ENCODE peak calls at places on chromosomes 16 and 17, in four cellular contexts. D is HCT116, X is NT2/D1, N is K562. L is an unnamed sample.
A peak's percentile ranks its signal among the peaks of the same experiment; 100 is the strongest.

GRCh38 chr16:30009085-30009862 is 1.6 kb downstream of the DOC2A start:
- DNase-seq in D (no peak), X (no peak), N (no peak), L (no peak)

GRCh38 chr16:88325087-88325750 is 57.5 kb upstream of the ZNF469 start:
- DNase-seq in D (no peak), X (no peak), N (no peak), L (no peak)

GRCh38 chr17:65588194-65588808 is 26.9 kb upstream of the AXIN2 start:
- DNase-seq in D (peak; percentile 68), X (no peak), N (peak; percentile 40), L (peak; percentile 99)

GRCh38 chr17:6608321-6608720 is 32.2 kb downstream of the KIAA0753 start:
- DNase-seq in D (peak; percentile 49), X (no peak), N (no peak), L (no peak)

GRCh38 chr16:30731411-30731810 is 16.8 kb upstream of the PHKG2 start:
- DNase-seq in D (no peak), X (no peak), N (no peak), L (no peak)

GRCh38 chr17:38903404-38903803 is 22.0 kb upstream of the LASP1NB start:
- DNase-seq in D (no peak), X (no peak), N (no peak), L (no peak)

GRCh38 chr17:59105852-59106462 is 723 bp downstream of the TRIM37 start:
- DNase-seq in D (no peak), X (no peak), N (no peak), L (peak; percentile 34)

GRCh38 chr17:10171057-10171456 is 27.3 kb downstream of the GAS7 start:
- DNase-seq in D (no peak), X (no peak), N (no peak), L (no peak)

GRCh38 chr17:17413215-17413792 is 63.5 kb upstream of the MED9 start:
- DNase-seq in D (no peak), X (no peak), N (no peak), L (peak; percentile 32)

GRCh38 chr17:78140169-78141051 is 5.8 kb upstream of the C17orf99 start:
- DNase-seq in D (peak; percentile 100), X (peak; percentile 91), N (peak; percentile 96), L (peak; percentile 96)

GRCh38 chr16:87806608-87807546 is 41.1 kb upstream of the KLHDC4 start:
- DNase-seq in D (peak; percentile 77), X (no peak), N (peak; percentile 40), L (peak; percentile 61)

GRCh38 chr16:67931712-67932461 is at the start of gene CTRL:
- DNase-seq in D (no peak), X (no peak), N (no peak), L (peak; percentile 45)

GRCh38 chr17:59888145-59888750 is 4.5 kb downstream of the TUBD1 start:
- DNase-seq in D (no peak), X (no peak), N (no peak), L (no peak)

GRCh38 chr17:72145972-72146755 is 25.3 kb downstream of the SOX9 start:
- DNase-seq in D (no peak), X (no peak), N (no peak), L (no peak)

GRCh38 chr16:50193594-50193993 is 40.5 kb downstream of the TENT4B start:
- DNase-seq in D (no peak), X (no peak), N (no peak), L (no peak)

GRCh38 chr17:37519241-37519985 is 29.7 kb downstream of the DUSP14 start:
- DNase-seq in D (no peak), X (no peak), N (no peak), L (no peak)

GRCh38 chr16:60929-61878 is 7.6 kb downstream of the SNRNP25 start:
- DNase-seq in D (no peak), X (no peak), N (no peak), L (no peak)

GRCh38 chr16:77157773-77158172 is 33.2 kb upstream of the MON1B start:
- DNase-seq in D (no peak), X (no peak), N (no peak), L (no peak)

GRCh38 chr17:27446569-27447301 is 9.5 kb upstream of the KSR1 start:
- DNase-seq in D (no peak), X (no peak), N (peak; percentile 56), L (no peak)

GRCh38 chr17:76458580-76459490 is 5.9 kb upstream of the UBE2O start:
- DNase-seq in D (peak; percentile 57), X (peak; percentile 52), N (peak; percentile 52), L (peak; percentile 71)

GRCh38 chr16:83744521-83744981 is 63.2 kb upstream of the HSBP1 start:
- DNase-seq in D (no peak), X (peak; percentile 42), N (no peak), L (no peak)

GRCh38 chr16:3578121-3578520 is 918 bp upstream of the NLRC3 start:
- DNase-seq in D (no peak), X (no peak), N (no peak), L (no peak)

GRCh38 chr17:57142925-57143324 is 57.9 kb downstream of the AKAP1 start:
- DNase-seq in D (no peak), X (no peak), N (no peak), L (no peak)

GRCh38 chr16:58049697-58050185 is 24.2 kb downstream of the MMP15 start:
- DNase-seq in D (no peak), X (no peak), N (no peak), L (no peak)

GRCh38 chr16:86502856-86503748 is 7.2 kb upstream of the FOXF1 start:
- DNase-seq in D (no peak), X (no peak), N (no peak), L (no peak)

GRCh38 chr17:35892091-35892637 is 12.0 kb upstream of the CCL5 start:
- DNase-seq in D (no peak), X (no peak), N (no peak), L (no peak)

GRCh38 chr17:29059281-29059680 is 16.3 kb downstream of the PIPOX start:
- DNase-seq in D (no peak), X (no peak), N (no peak), L (peak; percentile 28)

DNA sequence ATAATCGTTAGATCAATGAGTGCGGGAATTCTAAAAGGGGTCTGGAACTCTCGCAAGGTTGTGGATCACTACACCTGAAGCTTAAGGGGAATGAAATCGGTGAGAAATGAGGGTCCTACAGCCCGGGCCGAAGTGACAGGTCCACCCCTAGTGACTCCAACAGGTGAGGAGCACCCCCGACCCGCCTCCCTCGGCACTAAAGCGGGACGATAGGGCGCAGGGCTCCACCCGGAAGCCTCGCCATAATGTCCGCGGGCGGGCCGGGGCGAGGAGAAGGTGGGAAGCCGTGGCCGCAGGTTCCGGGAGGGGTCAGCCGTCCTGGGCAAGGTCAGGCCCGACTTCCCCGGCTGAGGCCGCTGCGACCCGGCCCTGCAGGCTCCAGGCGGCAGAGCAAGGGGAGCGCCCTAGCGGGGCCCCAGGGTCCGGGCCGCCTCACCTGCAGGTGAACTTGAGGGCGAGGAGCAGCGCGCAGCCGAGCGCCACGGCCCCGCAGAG is 569 bp downstream of the TXNDC11 start:
- DNase-seq in D (no peak), X (no peak), N (peak; percentile 72), L (peak; percentile 32)
- TF ChIP-seq ZNF274 in D (no peak), X (no peak), N (no peak), L (no peak)

GRCh38 chr16:80346160-80346632 is 194.6 kb upstream of the DYNLRB2 start:
- DNase-seq in D (no peak), X (peak; percentile 23), N (no peak), L (no peak)
- H3K9ac ChIP-seq in D (no peak overlapping the region), X (no peak overlapping the region), N (no peak overlapping the region), L (no peak overlapping the region)

GRCh38 chr17:48883171-48883570 is 9.4 kb upstream of the ATP5MC1 start:
- DNase-seq in D (no peak), X (no peak), N (no peak), L (no peak)
- TF ChIP-seq ZNF274 in D (no peak), X (no peak), N (no peak), L (no peak)

GRCh38 chr17:41534899-41535546 is 6.9 kb upstream of the KRT19 start:
- DNase-seq in D (no peak), X (no peak), N (no peak), L (no peak)

GRCh38 chr17:41531993-41532392 is 3.9 kb upstream of the KRT19 start:
- DNase-seq in D (no peak), X (no peak), N (no peak), L (no peak)

GRCh38 chr17:41533613-41534012 is 5.5 kb upstream of the KRT19 start:
- DNase-seq in D (no peak), X (no peak), N (no peak), L (no peak)

GRCh38 chr17:41530062-41531048 is 2.2 kb upstream of the KRT19 start:
- DNase-seq in D (peak; percentile 86), X (no peak), N (peak; percentile 88), L (peak; percentile 85)

DNA sequence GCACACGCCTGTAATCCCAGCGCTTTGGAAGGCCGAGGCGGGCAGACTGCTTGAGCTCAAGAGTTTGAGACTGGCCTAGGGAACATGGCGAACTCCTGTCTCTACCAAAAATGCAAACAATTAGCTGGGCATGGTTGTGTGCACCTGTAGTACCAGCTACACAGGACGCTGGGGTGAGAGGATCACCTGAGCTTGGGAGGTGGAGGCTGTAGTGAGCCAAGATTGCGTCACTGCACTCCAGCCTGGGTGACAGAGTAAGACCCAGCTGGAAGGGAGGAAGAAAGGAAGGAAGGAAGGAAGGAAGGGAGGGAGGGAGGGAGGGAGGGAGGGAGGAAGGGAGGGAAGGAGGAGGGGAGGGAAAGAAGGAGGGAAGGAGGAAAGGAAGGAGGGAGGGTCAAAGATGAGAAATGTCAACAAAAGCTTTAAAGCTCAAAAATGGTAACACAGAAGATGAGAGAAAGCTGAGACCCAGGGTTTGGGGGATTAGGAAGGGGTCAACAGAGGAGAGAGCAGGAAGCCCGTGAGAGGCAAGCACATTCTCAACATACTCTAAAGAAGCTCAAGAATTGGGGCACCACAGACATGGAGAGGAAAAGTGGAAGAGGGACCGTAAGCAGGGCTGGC is 5.0 kb upstream of the KRT19 start:
- DNase-seq in D (no peak), X (no peak), N (no peak), L (no peak)
- H3K9ac ChIP-seq in D (no peak overlapping the region), X (no peak overlapping the region), N (no peak overlapping the region), L (no peak overlapping the region)

GRCh38 chr17:63024716-63025115 is 58.7 kb downstream of the TANC2 start:
- DNase-seq in D (no peak), X (no peak), N (no peak), L (no peak)
- TF ChIP-seq ZNF274 in D (no peak), X (no peak), N (no peak), L (no peak)